ENCODE peak calls at places on chromosomes 2 and 18, in ten cellular contexts. Y is fibroblast of lung, S is PC-9, U is aorta, M is mesendoderm, E is breast epithelium, A is hepatocyte, H is right atrium auricular region, P is HCT116, G is PC-3. J is an unnamed sample.
A peak's percentile ranks its signal among the peaks of the same experiment; 100 is the strongest.

GRCh38 chr18:27447530-27447929 is 262.4 kb upstream of the CHST9 start:
- DNase-seq in S (no peak), Y (no peak), P (no peak), G (no peak), H (no peak), E (no peak), U (no peak), A (no peak), M (no peak), J (no peak)

GRCh38 chr2:70509565-70509964 is 44.1 kb downstream of the TGFA start:
- DNase-seq in Y (no peak), E (no peak), U (no peak), P (no peak), H (no peak), S (peak; percentile 96), G (peak; percentile 66), M (no peak), A (no peak), J (no peak)

GRCh38 chr2:237278593-237278992 is 135.4 kb downstream of the COL6A3 start:
- DNase-seq in H (peak; percentile 92), A (no peak), Y (peak; percentile 61), M (no peak), U (peak; percentile 82), G (no peak), P (no peak), S (no peak), E (peak; percentile 59), J (no peak)

GRCh38 chr2:133097666-133098065 is 427.7 kb upstream of the LYPD1 start:
- DNase-seq in A (no peak), H (no peak), P (no peak), U (no peak), S (no peak), Y (peak; percentile 34), E (no peak), M (no peak), G (peak; percentile 5), J (no peak)

GRCh38 chr18:80126797-80127196 is 17.7 kb downstream of the ADNP2 start:
- DNase-seq in G (no peak), Y (no peak), S (no peak), U (no peak), P (no peak), E (no peak), H (no peak), A (no peak), M (no peak), J (no peak)

GRCh38 chr18:78642561-78643398 is 336.8 kb upstream of the SALL3 start:
- DNase-seq in S (no peak), Y (no peak), U (no peak), M (no peak), G (no peak), A (no peak), P (no peak), H (no peak), E (no peak), J (no peak)

GRCh38 chr2:40257812-40258457 is 194.0 kb downstream of the SLC8A1 start:
- DNase-seq in S (no peak), M (no peak), E (no peak), P (no peak), A (no peak), H (no peak), U (no peak), Y (no peak), G (no peak), J (no peak)

GRCh38 chr2:234980476-234981187 is 28.8 kb downstream of the SH3BP4 start:
- DNase-seq in A (peak; percentile 50), P (no peak), S (peak; percentile 68), G (peak; percentile 60), E (no peak), H (no peak), Y (peak; percentile 78), U (no peak), M (no peak), J (no peak)

GRCh38 chr2:164323978-164324377 is 297.3 kb downstream of the GRB14 start:
- DNase-seq in E (no peak), S (no peak), A (no peak), U (no peak), H (no peak), Y (no peak), P (no peak), M (no peak), G (no peak), J (no peak)

GRCh38 chr2:27243391-27244130 is 19.3 kb downstream of the SLC30A3 start:
- DNase-seq in M (no peak), S (no peak), G (no peak), U (peak; percentile 31), Y (no peak), H (no peak), E (no peak), P (no peak), A (no peak), J (no peak)

GRCh38 chr2:27241761-27242613 is 20.9 kb downstream of the SLC30A3 start:
- DNase-seq in E (no peak), U (no peak), G (no peak), A (no peak), P (no peak), M (no peak), H (no peak), Y (no peak), S (no peak), J (no peak)

GRCh38 chr2:27240406-27240805 is 22.4 kb downstream of the SLC30A3 start:
- DNase-seq in S (no peak), H (no peak), G (no peak), P (no peak), U (peak; percentile 16), E (no peak), M (no peak), Y (no peak), A (no peak), J (no peak)

GRCh38 chr2:27245116-27245515 is 17.7 kb downstream of the SLC30A3 start:
- DNase-seq in H (no peak), G (no peak), Y (no peak), U (no peak), S (no peak), E (no peak), M (no peak), P (no peak), A (no peak), J (no peak)

GRCh38 chr2:27242614-27242951 is 20.3 kb downstream of the SLC30A3 start:
- DNase-seq in P (no peak), S (no peak), U (no peak), M (no peak), E (no peak), G (no peak), A (no peak), H (no peak), Y (no peak), J (no peak)
- H3K36me3 ChIP-seq in P (peaks cover 63% of the 10 kb centered on the region), S (peaks cover 3% of the 10 kb centered on the region), U (peaks cover 13% of the 10 kb centered on the region), M (peaks cover 41% of the 10 kb centered on the region), E (peaks cover 20% of the 10 kb centered on the region), G (peaks cover 60% of the 10 kb centered on the region), A (no peaks in the 10 kb centered on the region), H (peaks cover 52% of the 10 kb centered on the region), Y (peaks cover 41% of the 10 kb centered on the region), J (peaks cover 64% of the 10 kb centered on the region)

GRCh38 chr18:76725445-76725844 is 96.9 kb upstream of the ZNF236 start:
- DNase-seq in Y (no peak), G (no peak), P (no peak), H (no peak), S (no peak), U (no peak), M (no peak), A (no peak), E (no peak), J (no peak)

GRCh38 chr18:76736309-76736708 is 86.0 kb upstream of the ZNF236 start:
- DNase-seq in A (no peak), E (no peak), H (no peak), G (no peak), U (no peak), P (no peak), S (no peak), Y (no peak), M (no peak), J (no peak)

GRCh38 chr18:76727589-76727988 is 94.8 kb upstream of the ZNF236 start:
- DNase-seq in Y (no peak), H (no peak), M (no peak), U (no peak), E (no peak), S (no peak), A (no peak), P (no peak), G (no peak), J (no peak)

GRCh38 chr18:76730901-76731300 is 91.5 kb upstream of the ZNF236 start:
- DNase-seq in G (no peak), E (no peak), M (no peak), U (no peak), S (no peak), A (no peak), Y (no peak), P (no peak), H (no peak), J (no peak)
- H3K4me3 ChIP-seq in G (no peak overlapping the region), E (no peak overlapping the region), M (no peak overlapping the region), U (no peak overlapping the region), S (no peak overlapping the region), A (no peak overlapping the region), Y (no peak overlapping the region), P (no peak overlapping the region), H (no peak overlapping the region), J (no peak overlapping the region)

DNA sequence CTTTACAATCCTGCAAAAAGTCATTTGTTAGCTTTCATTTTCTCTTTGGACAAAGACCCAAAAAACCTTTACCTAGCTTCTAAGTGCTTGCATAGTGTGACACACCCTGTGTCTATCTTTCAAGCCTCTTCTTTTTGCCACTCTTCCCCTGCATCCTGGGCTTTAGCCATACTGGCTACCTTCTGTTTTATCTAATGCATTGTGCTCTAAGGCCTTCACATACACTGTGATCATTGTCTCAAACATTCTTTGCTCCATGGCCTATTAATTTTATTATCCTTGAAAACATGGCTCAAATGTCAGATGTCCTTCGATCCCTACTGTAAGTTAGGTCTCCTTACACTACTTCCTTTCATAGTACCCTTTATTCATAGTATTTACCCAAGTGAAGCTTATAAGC is 84.4 kb downstream of the PIK3C3 start:
- DNase-seq in S (no peak), Y (no peak), M (no peak), A (no peak), H (no peak), G (no peak), E (no peak), P (no peak), U (no peak), J (no peak)
- H3K36me3 ChIP-seq in S (peaks cover 5% of the 10 kb centered on the region), Y (peaks cover 4% of the 10 kb centered on the region), M (no peaks in the 10 kb centered on the region), A (no peaks in the 10 kb centered on the region), H (peaks cover 46% of the 10 kb centered on the region), G (no peaks in the 10 kb centered on the region), E (peaks cover 8% of the 10 kb centered on the region), P (no peaks in the 10 kb centered on the region), U (peaks cover 6% of the 10 kb centered on the region), J (peaks cover 2% of the 10 kb centered on the region)

GRCh38 chr2:114714316-114714715 is 271.9 kb downstream of the DPP10 start:
- DNase-seq in P (no peak), E (no peak), S (no peak), A (no peak), H (no peak), G (no peak), Y (no peak), U (no peak), M (peak; percentile 12), J (no peak)
- H3K4me3 ChIP-seq in P (no peak overlapping the region), E (no peak overlapping the region), S (no peak overlapping the region), A (no peak overlapping the region), H (no peak overlapping the region), G (no peak overlapping the region), Y (no peak overlapping the region), U (no peak overlapping the region), M (no peak overlapping the region), J (no peak overlapping the region)

GRCh38 chr2:43960921-43961320 is 34.9 kb downstream of the LRPPRC start:
- DNase-seq in S (no peak), U (no peak), Y (no peak), G (no peak), E (no peak), M (no peak), P (no peak), H (no peak), A (no peak), J (no peak)
- H3K36me3 ChIP-seq in S (peaks cover 79% of the 10 kb centered on the region), U (peaks cover 4% of the 10 kb centered on the region), Y (peaks cover 4% of the 10 kb centered on the region), G (peaks cover 79% of the 10 kb centered on the region), E (peaks cover 8% of the 10 kb centered on the region), M (peaks cover 5% of the 10 kb centered on the region), P (peaks cover 84% of the 10 kb centered on the region), H (peaks cover 72% of the 10 kb centered on the region), A (no peaks in the 10 kb centered on the region), J (peaks cover 22% of the 10 kb centered on the region)